ENCODE peak calls at places on chromosomes 3 and 15, in four cellular contexts. M is activated CD4-positive, alpha-beta T cell treated with anti-CD3 and anti-CD28 coated beads, Interleukin-2, amount 50 U/mL, for 24 hours; K is body of pancreas; B is cerebellar cortex. D is an unnamed sample.

GRCh38 chr15:76196286-76196948 is 114.9 kb downstream of the ETFA start:
- DNase-seq in M (no peak), K (peak; percentile 77), B (peak; percentile 91), D (no peak)

GRCh38 chr15:101120473-101120872 is 131.4 kb downstream of the CHSY1 start:
- DNase-seq in M (no peak), K (no peak), B (no peak), D (no peak)

GRCh38 chr3:100455841-100456550 is 36.4 kb upstream of the TMEM45A start:
- DNase-seq in M (no peak), K (no peak), B (no peak), D (peak; percentile 39)

GRCh38 chr15:65377976-65378366 is at the start of gene IGDCC3:
- DNase-seq in M (no peak), K (peak; percentile 7), B (no peak), D (no peak)

GRCh38 chr3:32502089-32502943 is at the start of gene CMTM6:
- DNase-seq in M (peak; percentile 37), K (peak; percentile 85), B (peak; percentile 84), D (peak; percentile 97)

GRCh38 chr3:71402872-71403271 is 180.7 kb downstream of the FOXP1 start:
- DNase-seq in M (no peak), K (no peak), B (no peak), D (no peak)

GRCh38 chr3:127495821-127496220 is 94.7 kb downstream of the TPRA1 start:
- DNase-seq in M (no peak), K (no peak), B (no peak), D (peak; percentile 78)

GRCh38 chr15:35958936-35959335 is 413.0 kb upstream of the DPH6 start:
- DNase-seq in M (no peak), K (no peak), B (no peak), D (no peak)

GRCh38 chr15:75738647-75739325 is 26.1 kb upstream of the CSPG4 start:
- DNase-seq in M (peak; percentile 72), K (peak; percentile 98), B (peak; percentile 96), D (peak; percentile 97)

GRCh38 chr15:100154338-100154737 is 187.4 kb downstream of the ADAMTS17 start:
- DNase-seq in M (no peak), K (no peak), B (no peak), D (no peak)

GRCh38 chr3:29852767-29853166 is 571.9 kb downstream of the RBMS3 start:
- DNase-seq in M (no peak), K (no peak), B (no peak), D (no peak)

GRCh38 chr3:33807190-33807589 is 8.8 kb downstream of the PDCD6IP start:
- DNase-seq in M (no peak), K (peak; percentile 55), B (peak; percentile 29), D (no peak)

GRCh38 chr3:43363621-43364266 is 77.4 kb downstream of the SNRK start:
- DNase-seq in M (no peak), K (peak; percentile 35), B (no peak), D (peak; percentile 92)

GRCh38 chr15:31270767-31271166 is 55.9 kb upstream of the KLF13 start:
- DNase-seq in M (no peak), K (no peak), B (no peak), D (peak; percentile 31)

GRCh38 chr3:134650431-134651346 is at the start of gene KY:
- DNase-seq in M (no peak), K (peak; percentile 50), B (peak; percentile 35), D (peak; percentile 92)

GRCh38 chr15:56390739-56391267 is 25.6 kb downstream of the TEX9 start:
- DNase-seq in M (no peak), K (no peak), B (no peak), D (no peak)

GRCh38 chr15:70185251-70185711 is 87.6 kb upstream of the TLE3 start:
- DNase-seq in M (no peak), K (no peak), B (no peak), D (no peak)

GRCh38 chr3:153667341-153667740 is 453.8 kb upstream of the ARHGEF26 start:
- DNase-seq in M (no peak), K (no peak), B (no peak), D (no peak)

GRCh38 chr3:32973982-32974381 is 22.5 kb downstream of the CCR4 start:
- DNase-seq in M (no peak), K (no peak), B (no peak), D (no peak)

GRCh38 chr3:14448756-14449728 is 46.6 kb downstream of the SLC6A6 start:
- DNase-seq in M (no peak), K (no peak), B (no peak), D (no peak)

GRCh38 chr3:156551261-156551660 is 3.7 kb downstream of the SSR3 start:
- DNase-seq in M (no peak), K (no peak), B (no peak), D (no peak)

GRCh38 chr3:156307704-156308103 is 187.3 kb downstream of the KCNAB1 start:
- DNase-seq in M (no peak), K (peak; percentile 60), B (no peak), D (no peak)

GRCh38 chr3:152419748-152420147 is 151.0 kb downstream of the MBNL1 start:
- DNase-seq in M (no peak), K (no peak), B (no peak), D (no peak)

GRCh38 chr3:31800436-31800835 is 180.6 kb downstream of the OSBPL10 start:
- DNase-seq in M (no peak), K (no peak), B (no peak), D (no peak)

GRCh38 chr15:51117270-51117669 is 22.6 kb upstream of the TNFAIP8L3 start:
- DNase-seq in M (no peak), K (no peak), B (no peak), D (no peak)

GRCh38 chr3:39230453-39230852 is 38.1 kb upstream of the XIRP1 start:
- DNase-seq in M (no peak), K (no peak), B (no peak), D (no peak)

GRCh38 chr15:68431037-68431791 is 749 bp downstream of the ITGA11 start:
- DNase-seq in M (no peak), K (no peak), B (no peak), D (peak; percentile 89)

GRCh38 chr3:20186600-20187004 is 596 bp upstream of the SGO1 start:
- DNase-seq in M (no peak), K (no peak), B (no peak), D (no peak)

D was measured in esophagus muscularis mucosa.